ENCODE peak calls at places on chromosomes 16 and 17, in four cellular contexts. N is GM12878, M is GM12891, T is K562. E is an unnamed sample.

GRCh38 chr16:5326395-5326794 is 228.8 kb upstream of the EEF2KMT start:
- DNase-seq in N (no peak), M (no peak), T (no peak), E (no peak)

GRCh38 chr16:68893710-68894705 is 50.7 kb downstream of the TANGO6 start:
- DNase-seq in T (no peak), N (no peak), M (no peak), E (no peak)

GRCh38 chr17:75845058-75845711 is 981 bp upstream of the UNC13D start:
- DNase-seq in M (peak), N (peak), T (peak), E (peak)

GRCh38 chr17:74430385-74430705 is 1.5 kb upstream of the GPRC5C start:
- DNase-seq in M (no peak), N (no peak), T (no peak), E (no peak)

GRCh38 chr17:65332375-65332774 is 195.2 kb downstream of the RGS9 start:
- DNase-seq in M (no peak), N (no peak), T (no peak), E (no peak)

GRCh38 chr17:38897176-38897575 is 27.3 kb downstream of the LASP1 start:
- DNase-seq in N (no peak), T (no peak), M (no peak), E (no peak)

GRCh38 chr17:15381707-15382106 is 40.3 kb upstream of the TEKT3 start:
- DNase-seq in T (no peak), N (no peak), M (no peak), E (no peak)

GRCh38 chr17:32510466-32510865 is 23.7 kb downstream of the CDK5R1 start:
- DNase-seq in N (no peak), M (no peak), T (no peak), E (no peak)

GRCh38 chr16:27767971-27768591 is 218.1 kb downstream of the KATNIP start:
- DNase-seq in M (no peak), T (no peak), N (no peak), E (no peak)

GRCh38 chr17:44279586-44280344 is 11.8 kb upstream of the SLC4A1 start:
- DNase-seq in M (no peak), T (peak), N (peak), E (peak)

GRCh38 chr16:85752511-85753420 is 1.9 kb upstream of the C16orf74 start:
- DNase-seq in T (peak), M (no peak), N (no peak), E (no peak)

GRCh38 chr17:39739885-39740356 is 2.2 kb downstream of the GRB7 start:
- DNase-seq in M (no peak), T (no peak), N (no peak), E (no peak)

GRCh38 chr16:4409081-4409932 is 7.1 kb downstream of the CORO7 start:
- DNase-seq in T (no peak), N (no peak), M (no peak), E (no peak)

GRCh38 chr17:44203731-44204452 is 4.2 kb upstream of the ATXN7L3 start:
- DNase-seq in N (no peak), T (peak), M (no peak), E (no peak)

GRCh38 chr17:77394540-77395295 is 253.9 kb downstream of the SEC14L1 start:
- DNase-seq in T (no peak), N (no peak), M (no peak), E (no peak)

GRCh38 chr17:67441052-67441738 is 64.1 kb downstream of the PITPNC1 start:
- DNase-seq in N (no peak), M (no peak), T (no peak), E (peak)

GRCh38 chr17:596763-597644 is 117.6 kb downstream of the VPS53 start:
- DNase-seq in T (no peak), M (no peak), N (no peak), E (no peak)

GRCh38 chr17:82238562-82239201 is 9.8 kb downstream of the SLC16A3 start:
- DNase-seq in M (no peak), T (peak), N (no peak), E (peak)

GRCh38 chr16:12462690-12463646 is 340.7 kb downstream of the CPPED1 start:
- DNase-seq in T (no peak), M (no peak), N (no peak), E (no peak)

GRCh38 chr17:301681-302299 is 50.8 kb downstream of the RPH3AL start:
- DNase-seq in N (no peak), M (no peak), T (no peak), E (no peak)

GRCh38 chr17:75209061-75209460 is 3.6 kb downstream of the NUP85 start:
- DNase-seq in M (no peak), T (no peak), N (no peak), E (no peak)

GRCh38 chr17:70636517-70637133 is 467.3 kb downstream of the KCNJ2 start:
- DNase-seq in M (no peak), N (no peak), T (peak), E (no peak)

GRCh38 chr17:39604911-39605491 is 2.7 kb downstream of the NEUROD2 start:
- DNase-seq in N (no peak), T (no peak), M (no peak), E (no peak)

GRCh38 chr17:31068291-31068690 is 26.5 kb upstream of the NF1 start:
- DNase-seq in N (no peak), M (no peak), T (peak), E (peak)

GRCh38 chr16:80007216-80007615 is 406.7 kb upstream of the MAF start:
- DNase-seq in T (no peak), M (no peak), N (no peak), E (no peak)

GRCh38 chr17:42472709-42473521 is 14.2 kb downstream of the ATP6V0A1 start:
- DNase-seq in M (no peak), N (no peak), T (no peak), E (no peak)

GRCh38 chr17:57522436-57523005 is 222.6 kb downstream of the CCDC182 start:
- DNase-seq in N (no peak), M (no peak), T (no peak), E (no peak)

GRCh38 chr17:57519800-57520199 is 225.3 kb downstream of the CCDC182 start:
- DNase-seq in N (no peak), T (no peak), M (no peak), E (no peak)

GRCh38 chr17:57523926-57524634 is 221.0 kb downstream of the CCDC182 start:
- DNase-seq in T (no peak), M (no peak), N (no peak), E (no peak)

GRCh38 chr17:57519199-57519598 is 225.9 kb downstream of the CCDC182 start:
- DNase-seq in N (no peak), M (no peak), T (no peak), E (no peak)

DNA sequence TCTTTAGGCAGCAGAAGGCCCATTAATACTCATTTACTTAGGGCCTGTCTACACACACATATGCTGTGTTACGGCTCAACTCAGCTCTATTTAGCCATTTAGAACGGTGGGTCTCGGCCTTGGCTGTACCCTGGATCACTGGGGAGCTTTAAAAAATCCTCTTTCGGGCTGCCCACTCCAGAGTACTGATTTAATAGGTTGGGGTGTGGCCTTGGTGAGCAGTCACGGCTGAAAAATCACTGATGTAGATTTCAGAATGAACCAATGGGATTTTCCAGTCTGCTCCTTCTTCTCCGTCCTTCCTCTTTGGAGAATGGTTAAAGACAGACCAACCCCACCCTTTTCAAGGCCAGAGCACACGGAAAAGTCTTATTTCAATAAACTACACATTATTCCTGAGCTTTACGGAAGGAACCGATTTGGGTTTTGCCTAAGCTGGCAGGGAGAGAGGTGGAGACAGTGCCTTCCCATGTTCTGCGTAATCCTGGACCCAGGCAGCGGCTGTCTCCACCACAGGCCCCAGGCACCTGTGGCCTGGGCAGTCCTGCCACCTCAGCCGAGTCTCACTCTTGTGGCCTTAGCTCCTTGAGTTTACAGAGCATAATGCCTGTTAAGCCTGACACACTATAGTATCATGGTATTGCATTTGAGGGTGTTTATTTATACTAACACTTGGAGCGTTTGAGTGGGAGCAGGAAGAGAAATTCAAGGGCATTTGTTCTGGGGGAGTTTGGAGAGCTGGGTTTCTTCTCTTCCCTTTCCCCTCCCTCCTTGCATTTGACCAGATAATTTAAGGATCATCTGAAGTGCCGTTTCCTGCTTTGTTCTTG is 223.3 kb downstream of the CCDC182 start:
- DNase-seq in N (no peak), M (no peak), T (no peak), E (no peak)
- TF ChIP-seq SPI1 in N (no peak), M (no peak), T (no peak), E (no peak)

DNA sequence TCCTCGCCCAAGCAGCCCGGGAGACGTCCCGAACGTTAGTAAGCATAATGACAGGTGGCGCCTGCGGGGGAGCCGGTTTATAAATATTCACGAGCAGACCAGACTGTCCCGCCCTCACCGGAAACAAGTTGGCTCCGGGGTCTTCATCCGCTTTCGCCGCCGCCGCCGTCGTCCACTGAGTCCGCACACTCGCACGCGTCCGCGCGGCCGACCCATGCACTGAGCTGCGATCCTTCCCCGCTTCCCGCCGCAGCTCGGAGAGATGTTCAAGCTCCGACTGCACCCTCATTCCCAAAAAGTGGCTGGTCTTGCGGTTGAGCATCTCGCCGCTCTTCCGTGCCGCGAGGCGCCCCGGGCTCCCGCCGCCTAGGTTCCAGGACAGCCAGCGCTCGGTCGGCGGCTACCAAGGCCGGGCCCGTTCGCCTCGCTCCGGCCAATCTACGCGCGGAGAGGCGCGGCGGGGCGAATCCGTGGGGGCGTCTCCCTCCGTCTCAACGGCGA is 385 bp downstream of the CFAP119 start:
- DNase-seq in M (peak), N (no peak), T (peak), E (no peak)
- TF ChIP-seq SPI1 in M (no peak), N (no peak), T (no peak), E (no peak)

DNA sequence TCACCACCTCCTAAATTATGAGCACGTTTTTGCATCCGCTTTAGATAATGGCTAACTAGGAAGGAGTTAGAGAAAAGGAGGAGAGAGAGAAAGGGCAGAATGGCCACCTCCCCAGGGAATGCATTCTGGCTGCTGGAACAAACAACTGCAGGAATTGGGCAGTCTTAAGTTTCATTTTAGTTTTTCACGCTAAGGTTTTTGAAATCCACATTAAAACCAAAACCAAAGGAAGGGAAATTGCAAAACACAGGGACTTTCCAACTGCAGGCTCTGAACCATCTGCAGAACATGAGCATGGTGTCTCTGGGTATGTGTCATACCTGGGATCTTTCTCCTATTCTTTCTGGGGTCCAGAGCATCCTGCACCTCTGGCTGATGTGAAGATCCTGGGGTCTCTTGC is 12.1 kb upstream of the CCL8 start:
- DNase-seq in N (no peak), M (no peak), T (no peak), E (peak)
- TF ChIP-seq SPI1 in N (no peak), M (no peak), T (no peak), E (no peak)

GRCh38 chr17:6599364-6599763 is 41.1 kb downstream of the KIAA0753 start:
- DNase-seq in N (no peak), M (no peak), T (no peak), E (peak)
- TF ChIP-seq SPI1 in N (no peak), M (peak), T (peak), E (peak)

DNA sequence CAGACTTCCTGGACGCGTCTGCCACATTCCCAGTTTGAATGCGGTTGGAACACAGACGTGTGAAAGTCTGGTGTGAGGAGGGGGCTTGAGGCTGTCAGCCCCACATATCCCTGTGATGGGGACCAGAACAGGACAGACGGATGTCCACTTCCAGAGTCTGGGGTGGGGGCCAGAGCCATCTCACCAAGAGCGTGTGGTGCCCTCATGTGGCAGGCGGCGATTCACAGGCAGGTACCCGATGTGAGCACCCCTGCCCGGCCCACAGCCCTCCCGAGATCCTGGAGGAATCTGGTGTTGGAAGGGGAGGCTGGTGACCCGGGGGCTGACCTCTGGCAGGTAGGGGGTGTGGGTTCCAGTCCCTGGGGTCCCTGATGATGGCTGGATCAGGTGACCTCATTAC is 51.5 kb downstream of the ENGASE start:
- DNase-seq in T (peak), M (no peak), N (no peak), E (no peak)
- TF ChIP-seq SPI1 in T (no peak), M (no peak), N (no peak), E (no peak)

GRCh38 chr17:73188011-73188410 is 4.8 kb upstream of the COG1 start:
- DNase-seq in M (no peak), T (no peak), N (no peak), E (no peak)

GRCh38 chr17:73187203-73187769 is 5.6 kb upstream of the COG1 start:
- DNase-seq in T (no peak), N (no peak), M (no peak), E (no peak)

GRCh38 chr17:73191443-73192218 is 1.2 kb upstream of the COG1 start:
- DNase-seq in N (no peak), T (peak), M (peak), E (peak)

GRCh38 chr17:73192219-73192893 is 499 bp upstream of the COG1 start:
- DNase-seq in N (no peak), M (peak), T (peak), E (peak)

GRCh38 chr17:73189417-73190099 is 3.3 kb upstream of the COG1 start:
- DNase-seq in T (no peak), N (no peak), M (no peak), E (peak)
- TF ChIP-seq SPI1 in T (no peak), N (no peak), M (no peak), E (no peak)

GRCh38 chr17:4125552-4125951 is 17.3 kb downstream of the ZZEF1 start:
- DNase-seq in N (no peak), M (no peak), T (no peak), E (no peak)
- TF ChIP-seq SPI1 in N (no peak), M (no peak), T (no peak), E (no peak)

DNA sequence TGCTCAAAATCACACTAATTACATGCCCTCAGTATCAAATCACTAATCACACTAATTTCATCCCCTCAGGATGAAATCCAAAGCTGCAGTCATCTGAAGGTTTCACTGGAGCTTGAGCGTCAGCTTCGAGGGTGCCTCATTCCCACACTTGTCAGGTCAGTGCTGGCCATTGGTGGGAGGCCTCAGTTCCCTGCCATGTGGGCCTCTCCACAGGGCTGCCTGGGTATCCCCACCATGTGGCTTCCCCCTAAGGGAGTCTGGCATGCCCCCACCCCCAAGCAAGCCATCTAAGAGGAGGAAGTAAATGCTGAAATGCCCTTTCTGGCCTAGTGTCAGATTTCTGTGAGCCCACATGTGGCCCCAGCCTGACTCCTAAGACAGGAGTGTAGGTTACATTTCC is 78.6 kb upstream of the CDH5 start:
- DNase-seq in M (no peak), T (no peak), N (no peak), E (no peak)
- TF ChIP-seq SPI1 in M (no peak), T (no peak), N (no peak), E (no peak)